ENCODE peak calls at places on chromosome 21, in seven cellular contexts. X is body of pancreas, F is T1000, G is mesothelial cell of epicardium, S is pons, I is ELR, J is AG20443. K is an unnamed sample.

GRCh38 chr21:42479582-42479981 is 16.4 kb downstream of the RSPH1 start:
- DNase-seq in X (no peak), F (no peak), G (no peak), S (no peak), I (no peak), J (no peak), K (no peak)

GRCh38 chr21:33265664-33266049 is 510 bp upstream of the IL10RB start:
- DNase-seq in X (peak), F (no peak), G (no peak), S (peak), I (peak), J (no peak), K (peak)

GRCh38 chr21:41593051-41593783 is 85.3 kb upstream of the TMPRSS2 start:
- DNase-seq in X (peak), F (no peak), G (no peak), S (no peak), I (no peak), J (no peak), K (no peak)

GRCh38 chr21:38567577-38568360 is 69.5 kb upstream of the ERG start:
- DNase-seq in X (no peak), F (no peak), G (no peak), S (no peak), I (peak), J (peak), K (no peak)

GRCh38 chr21:42855937-42856335 is 23.4 kb downstream of the WDR4 start:
- DNase-seq in X (no peak), F (no peak), G (no peak), S (no peak), I (no peak), J (no peak), K (no peak)

GRCh38 chr21:42093991-42094417 is 22.9 kb downstream of the UMODL1 start:
- DNase-seq in X (peak), F (peak), G (no peak), S (no peak), I (peak), J (peak), K (no peak)

GRCh38 chr21:42862774-42863503 is 16.4 kb downstream of the WDR4 start:
- DNase-seq in X (no peak), F (no peak), G (no peak), S (no peak), I (no peak), J (no peak), K (no peak)

GRCh38 chr21:40634141-40634540 is 212.8 kb downstream of the DSCAM start:
- DNase-seq in X (no peak), F (no peak), G (no peak), S (peak), I (no peak), J (no peak), K (no peak)